ENCODE peak calls at places on chromosome 3, in four cellular contexts. A, O, M and P are unnamed samples. For H3K4me1, the result is how much of the 10 kb centered on the place peaks cover.

GRCh38 chr3:71694358-71694999 is 30.7 kb downstream of the EIF4E3 start:
- DNase-seq in M (no peak), A (peak), O (no peak), P (no peak)

GRCh38 chr3:125220681-125221429 is 8.3 kb upstream of the SLC12A8 start:
- DNase-seq in A (peak), O (no peak), M (no peak), P (no peak)

GRCh38 chr3:126394179-126394976 is at the start of gene CFAP100:
- DNase-seq in O (peak), M (no peak), A (peak), P (no peak)

GRCh38 chr3:48232734-48233133 is 8.2 kb upstream of the ZNF589 start:
- DNase-seq in A (peak), M (peak), O (peak), P (peak)

GRCh38 chr3:195385526-195385925 is 57.3 kb downstream of the ACAP2 start:
- DNase-seq in O (no peak), M (no peak), A (peak), P (no peak)

GRCh38 chr3:195030791-195031321 is 240.1 kb downstream of the XXYLT1 start:
- DNase-seq in O (no peak), M (no peak), A (no peak), P (no peak)

GRCh38 chr3:54760226-54760625 is 167.6 kb downstream of the LRTM1 start:
- DNase-seq in A (no peak), O (no peak), M (no peak), P (no peak)

GRCh38 chr3:5607581-5607980 is 420.1 kb downstream of the EDEM1 start:
- DNase-seq in O (no peak), A (no peak), M (no peak), P (no peak)

GRCh38 chr3:12175844-12176453 is 17.2 kb upstream of the TIMP4 start:
- DNase-seq in A (no peak), M (peak), O (peak), P (no peak)

GRCh38 chr3:4359805-4360502 is 56.8 kb downstream of the SETMAR start:
- DNase-seq in O (no peak), M (no peak), A (no peak), P (no peak)

GRCh38 chr3:130379274-130379673 is 33.8 kb downstream of the COL6A5 start:
- DNase-seq in M (no peak), O (no peak), A (no peak), P (no peak)

GRCh38 chr3:101950510-101950909 is 101.2 kb downstream of the NFKBIZ start:
- DNase-seq in A (peak), O (no peak), M (no peak), P (no peak)

GRCh38 chr3:41836360-41837134 is 125.4 kb downstream of the ULK4 start:
- DNase-seq in O (no peak), A (no peak), M (no peak), P (no peak)

GRCh38 chr3:156997351-156997750 is 162.6 kb downstream of the CCNL1 start:
- DNase-seq in O (no peak), M (no peak), A (peak), P (no peak)

GRCh38 chr3:159896543-159896942 is 92.1 kb upstream of the IL12A start:
- DNase-seq in M (no peak), O (no peak), A (no peak), P (no peak)

GRCh38 chr3:16102905-16103364 is 71.5 kb upstream of the GALNT15 start:
- DNase-seq in O (no peak), M (no peak), A (peak), P (no peak)

GRCh38 chr3:130968231-130968630 is 58.4 kb downstream of the ASTE1 start:
- DNase-seq in O (no peak), A (peak), M (no peak), P (no peak)

GRCh38 chr3:155339052-155339451 is 45.6 kb upstream of the STRIT1 start:
- DNase-seq in A (no peak), M (no peak), O (no peak), P (no peak)

DNA sequence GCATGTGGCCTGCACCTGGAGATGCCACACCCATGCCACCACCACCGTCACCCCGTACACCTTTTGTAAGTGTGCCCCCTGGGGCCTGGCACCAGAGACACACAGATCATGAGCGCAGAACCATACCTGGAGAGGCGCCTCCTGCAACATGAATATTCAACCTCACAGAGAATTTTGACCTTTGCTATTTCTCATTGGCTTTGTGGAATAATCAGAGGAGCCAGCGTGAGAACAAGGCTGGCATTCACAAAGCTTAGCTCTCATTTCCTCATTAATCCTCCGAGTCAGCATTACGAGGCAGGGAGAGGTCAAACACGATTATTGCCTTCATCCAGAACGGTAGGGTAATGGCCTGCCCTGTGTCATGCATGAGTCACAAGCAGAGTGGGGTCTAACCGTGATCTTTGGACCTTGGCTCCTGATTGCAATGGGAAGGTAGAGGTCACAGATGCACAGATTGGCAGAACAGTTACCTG is 73.0 kb upstream of the POMGNT2 start:
- DNase-seq in A (no peak), M (no peak), O (no peak), P (no peak)
- H3K27ac ChIP-seq in A (peak), M (no peak), O (no peak), P (no peak)

GRCh38 chr3:149639093-149639486 is 18.7 kb downstream of the WWTR1 start:
- DNase-seq in M (no peak), O (no peak), A (no peak), P (no peak)
- H3K4me1 ChIP-seq in M (under half), O (under half), A (under half), P (under half)

DNA sequence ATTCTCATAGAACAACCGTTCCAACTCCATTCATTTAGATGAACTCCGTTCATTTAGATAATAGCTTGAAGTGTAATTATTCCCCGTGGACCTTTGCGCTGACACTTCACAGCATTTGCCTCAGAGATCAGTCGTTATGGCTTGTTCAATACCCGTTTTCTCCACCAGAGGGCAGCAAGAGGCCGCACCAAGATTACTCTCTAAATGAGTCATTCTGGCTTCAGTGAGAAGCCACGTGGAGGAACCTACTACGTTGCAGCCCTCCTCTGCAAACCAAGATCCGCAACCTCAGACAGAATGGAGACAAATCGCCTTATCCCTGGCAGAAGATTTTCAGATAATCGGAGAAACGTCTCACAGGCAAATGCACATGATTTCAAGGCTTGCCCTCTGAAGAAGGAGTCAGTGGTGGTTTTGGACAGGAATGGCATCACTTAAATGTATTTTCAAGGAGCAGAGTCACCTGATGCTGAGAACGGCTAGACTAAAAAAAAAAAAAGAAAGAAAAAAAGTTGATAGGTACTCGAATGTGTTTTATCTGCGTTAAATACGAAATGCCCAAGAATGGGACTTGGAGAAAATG is 60.5 kb downstream of the GTPBP8 start:
- DNase-seq in A (peak), M (peak), O (peak), P (peak)
- H3K4me3 ChIP-seq in A (no peak), M (no peak), O (peak), P (no peak)

GRCh38 chr3:174218011-174218410 is 641.1 kb upstream of the NAALADL2 start:
- DNase-seq in M (no peak), O (no peak), A (no peak), P (no peak)

GRCh38 chr3:174219738-174220137 is 639.4 kb upstream of the NAALADL2 start:
- DNase-seq in M (no peak), O (no peak), A (no peak), P (no peak)

GRCh38 chr3:174223611-174224010 is 635.5 kb upstream of the NAALADL2 start:
- DNase-seq in M (no peak), O (no peak), A (no peak), P (no peak)

GRCh38 chr3:174221155-174221554 is 638.0 kb upstream of the NAALADL2 start:
- DNase-seq in M (no peak), O (no peak), A (no peak), P (no peak)

GRCh38 chr3:174223042-174223441 is 636.1 kb upstream of the NAALADL2 start:
- DNase-seq in A (no peak), M (no peak), O (no peak), P (no peak)
- H3K27ac ChIP-seq in A (no peak), M (no peak), O (no peak), P (no peak)

DNA sequence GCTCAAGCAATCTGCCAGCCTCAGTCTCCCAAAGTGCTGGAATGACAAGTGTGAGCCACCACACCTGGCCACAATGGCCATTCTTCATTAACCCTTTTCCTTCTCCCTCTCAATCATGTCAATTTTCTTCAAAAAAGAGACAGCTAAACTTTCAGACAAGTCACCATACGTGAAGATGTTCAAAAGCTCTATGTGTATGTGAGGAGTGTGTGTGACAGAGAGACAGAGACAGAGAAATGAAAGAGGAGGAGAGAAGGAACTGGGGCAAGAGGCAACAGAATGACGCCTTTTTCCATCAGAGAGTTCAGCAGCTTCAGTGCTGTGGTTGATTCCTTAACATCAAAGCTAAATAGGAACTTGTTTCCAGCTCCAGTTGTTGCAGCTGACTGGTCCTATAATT is 27.4 kb downstream of the OSBPL10 start:
- DNase-seq in M (no peak), A (no peak), O (no peak), P (no peak)
- H3K4me1 ChIP-seq in M (under half), A (under half), O (under half), P (under half)